ENCODE peak calls at places on chromosomes 7 and 10, in ten cellular contexts. One of them, this sample, is unnamed.

GRCh38 chr7:113209449-113210203 is 91.3 kb upstream of the SMIM30 start:
- DNase-seq in HFF-Myc: no peak
- DNase-seq in fibroblast of the aortic adventitia: no peak
- DNase-seq in brain microvascular endothelial cell: no peak
- DNase-seq in AG04450: no peak
- DNase-seq in IMR-90: peak
- DNase-seq in dorsolateral prefrontal cortex: no peak
- DNase-seq in foreskin fibroblast: peak
- DNase-seq in heart left ventricle: no peak
- DNase-seq in transverse colon: no peak
- DNase-seq in this sample: no peak

GRCh38 chr10:79505771-79506351 is 6.5 kb upstream of the EIF5AL1 start:
- DNase-seq in HFF-Myc: no peak
- DNase-seq in fibroblast of the aortic adventitia: no peak
- DNase-seq in brain microvascular endothelial cell: no peak
- DNase-seq in AG04450: no peak
- DNase-seq in IMR-90: no peak
- DNase-seq in dorsolateral prefrontal cortex: no peak
- DNase-seq in foreskin fibroblast: no peak
- DNase-seq in heart left ventricle: no peak
- DNase-seq in transverse colon: no peak
- DNase-seq in this sample: no peak

GRCh38 chr10:80486151-80486692 is 32.1 kb downstream of the TSPAN14 start:
- DNase-seq in HFF-Myc: no peak
- DNase-seq in fibroblast of the aortic adventitia: no peak
- DNase-seq in brain microvascular endothelial cell: no peak
- DNase-seq in AG04450: no peak
- DNase-seq in IMR-90: no peak
- DNase-seq in dorsolateral prefrontal cortex: no peak
- DNase-seq in foreskin fibroblast: no peak
- DNase-seq in heart left ventricle: no peak
- DNase-seq in transverse colon: no peak
- DNase-seq in this sample: no peak

GRCh38 chr7:100674441-100675407 is 1.2 kb downstream of the GNB2 start:
- DNase-seq in HFF-Myc: no peak
- DNase-seq in fibroblast of the aortic adventitia: no peak
- DNase-seq in brain microvascular endothelial cell: no peak
- DNase-seq in AG04450: no peak
- DNase-seq in IMR-90: no peak
- DNase-seq in dorsolateral prefrontal cortex: no peak
- DNase-seq in foreskin fibroblast: peak
- DNase-seq in heart left ventricle: no peak
- DNase-seq in transverse colon: peak
- DNase-seq in this sample: peak

GRCh38 chr10:14588084-14588937 is 186.4 kb downstream of the FAM107B start:
- DNase-seq in HFF-Myc: peak
- DNase-seq in fibroblast of the aortic adventitia: peak
- DNase-seq in brain microvascular endothelial cell: peak
- DNase-seq in AG04450: peak
- DNase-seq in IMR-90: peak
- DNase-seq in dorsolateral prefrontal cortex: no peak
- DNase-seq in foreskin fibroblast: peak
- DNase-seq in heart left ventricle: no peak
- DNase-seq in transverse colon: no peak
- DNase-seq in this sample: no peak

GRCh38 chr7:33893377-33893776 is 12.0 kb upstream of the BMPER start:
- DNase-seq in HFF-Myc: no peak
- DNase-seq in fibroblast of the aortic adventitia: no peak
- DNase-seq in brain microvascular endothelial cell: no peak
- DNase-seq in AG04450: no peak
- DNase-seq in IMR-90: no peak
- DNase-seq in dorsolateral prefrontal cortex: no peak
- DNase-seq in foreskin fibroblast: no peak
- DNase-seq in heart left ventricle: no peak
- DNase-seq in transverse colon: no peak
- DNase-seq in this sample: no peak

GRCh38 chr7:93232673-93233018 is 480 bp downstream of the VPS50 start:
- DNase-seq in HFF-Myc: no peak
- DNase-seq in fibroblast of the aortic adventitia: peak
- DNase-seq in brain microvascular endothelial cell: no peak
- DNase-seq in AG04450: no peak
- DNase-seq in IMR-90: no peak
- DNase-seq in dorsolateral prefrontal cortex: no peak
- DNase-seq in foreskin fibroblast: no peak
- DNase-seq in heart left ventricle: no peak
- DNase-seq in transverse colon: no peak
- DNase-seq in this sample: no peak

GRCh38 chr7:140275069-140275961 is 98.5 kb upstream of the KDM7A start:
- DNase-seq in HFF-Myc: no peak
- DNase-seq in fibroblast of the aortic adventitia: peak
- DNase-seq in brain microvascular endothelial cell: no peak
- DNase-seq in AG04450: no peak
- DNase-seq in IMR-90: no peak
- DNase-seq in dorsolateral prefrontal cortex: no peak
- DNase-seq in foreskin fibroblast: no peak
- DNase-seq in heart left ventricle: no peak
- DNase-seq in transverse colon: no peak
- DNase-seq in this sample: no peak

DNA sequence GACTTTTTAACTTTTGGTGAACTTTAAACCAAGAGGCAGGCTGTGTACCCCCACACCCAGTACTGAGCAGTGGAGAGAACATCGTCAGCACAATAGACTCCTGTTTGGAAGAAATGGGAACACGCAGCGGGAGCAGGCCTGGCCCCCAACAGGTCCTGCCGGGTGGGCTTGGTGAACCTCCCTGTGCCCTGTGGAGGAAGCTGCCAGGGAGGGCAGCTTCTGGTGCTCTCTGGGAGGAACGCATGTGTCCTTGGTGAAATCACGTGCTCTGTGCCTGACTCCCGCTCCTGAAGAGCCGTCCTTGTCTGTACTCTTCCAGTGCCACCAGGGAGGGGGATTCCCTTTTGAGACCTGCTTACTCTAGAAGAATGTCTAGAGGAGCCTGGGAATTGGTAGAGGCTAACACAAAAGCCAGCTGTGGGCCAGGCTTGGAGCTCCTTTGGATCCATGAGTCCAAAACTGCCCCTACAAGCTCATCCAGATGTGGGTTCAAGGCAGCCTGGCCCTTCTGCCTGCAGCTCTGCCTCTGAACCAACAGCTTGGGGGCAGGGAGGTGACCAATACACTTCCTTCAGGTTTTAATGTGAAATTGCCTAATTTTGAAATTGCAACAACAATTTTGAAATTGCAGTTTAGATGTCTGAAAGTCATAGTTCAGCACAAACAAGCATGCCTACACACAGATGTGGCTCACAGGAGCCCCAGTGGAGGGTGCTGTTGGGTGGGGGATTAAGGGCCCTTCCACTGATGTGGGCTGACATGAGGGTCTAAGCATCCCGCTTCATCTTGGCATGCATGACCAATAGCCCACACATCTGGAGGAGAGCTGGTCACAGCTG is 31.8 kb downstream of the CHAT start:
- DNase-seq in HFF-Myc: no peak
- DNase-seq in fibroblast of the aortic adventitia: no peak
- DNase-seq in brain microvascular endothelial cell: no peak
- DNase-seq in AG04450: no peak
- DNase-seq in IMR-90: no peak
- DNase-seq in dorsolateral prefrontal cortex: no peak
- DNase-seq in foreskin fibroblast: no peak
- DNase-seq in heart left ventricle: no peak
- DNase-seq in transverse colon: no peak
- DNase-seq in this sample: no peak
- TF ChIP-seq CTCF in HFF-Myc: no peak
- TF ChIP-seq CTCF in fibroblast of the aortic adventitia: no peak
- TF ChIP-seq CTCF in brain microvascular endothelial cell: no peak
- TF ChIP-seq CTCF in AG04450: no peak
- TF ChIP-seq CTCF in IMR-90: no peak
- TF ChIP-seq CTCF in dorsolateral prefrontal cortex: no peak
- TF ChIP-seq CTCF in foreskin fibroblast: no peak
- TF ChIP-seq CTCF in heart left ventricle: no peak
- TF ChIP-seq CTCF in transverse colon: no peak
- TF ChIP-seq CTCF in this sample: no peak

GRCh38 chr10:11832042-11832441 is 8.9 kb downstream of the PROSER2 start:
- DNase-seq in HFF-Myc: no peak
- DNase-seq in fibroblast of the aortic adventitia: no peak
- DNase-seq in brain microvascular endothelial cell: no peak
- DNase-seq in AG04450: no peak
- DNase-seq in IMR-90: no peak
- DNase-seq in dorsolateral prefrontal cortex: no peak
- DNase-seq in foreskin fibroblast: no peak
- DNase-seq in heart left ventricle: no peak
- DNase-seq in transverse colon: no peak
- DNase-seq in this sample: no peak
- H3K4me3 ChIP-seq in HFF-Myc: no peak
- H3K4me3 ChIP-seq in fibroblast of the aortic adventitia: no peak
- H3K4me3 ChIP-seq in brain microvascular endothelial cell: no peak
- H3K4me3 ChIP-seq in AG04450: no peak
- H3K4me3 ChIP-seq in IMR-90: no peak
- H3K4me3 ChIP-seq in dorsolateral prefrontal cortex: no peak
- H3K4me3 ChIP-seq in foreskin fibroblast: no peak
- H3K4me3 ChIP-seq in heart left ventricle: no peak
- H3K4me3 ChIP-seq in transverse colon: no peak
- H3K4me3 ChIP-seq in this sample: no peak

GRCh38 chr10:71187197-71187596 is 25.2 kb upstream of the UNC5B start:
- DNase-seq in HFF-Myc: no peak
- DNase-seq in fibroblast of the aortic adventitia: no peak
- DNase-seq in brain microvascular endothelial cell: no peak
- DNase-seq in AG04450: no peak
- DNase-seq in IMR-90: no peak
- DNase-seq in dorsolateral prefrontal cortex: no peak
- DNase-seq in foreskin fibroblast: no peak
- DNase-seq in heart left ventricle: no peak
- DNase-seq in transverse colon: no peak
- DNase-seq in this sample: no peak

GRCh38 chr10:71184402-71184801 is 28.0 kb upstream of the UNC5B start:
- DNase-seq in HFF-Myc: no peak
- DNase-seq in fibroblast of the aortic adventitia: no peak
- DNase-seq in brain microvascular endothelial cell: no peak
- DNase-seq in AG04450: no peak
- DNase-seq in IMR-90: no peak
- DNase-seq in dorsolateral prefrontal cortex: no peak
- DNase-seq in foreskin fibroblast: no peak
- DNase-seq in heart left ventricle: no peak
- DNase-seq in transverse colon: no peak
- DNase-seq in this sample: no peak

GRCh38 chr10:71188201-71188600 is 24.2 kb upstream of the UNC5B start:
- DNase-seq in HFF-Myc: no peak
- DNase-seq in fibroblast of the aortic adventitia: no peak
- DNase-seq in brain microvascular endothelial cell: no peak
- DNase-seq in AG04450: no peak
- DNase-seq in IMR-90: no peak
- DNase-seq in dorsolateral prefrontal cortex: peak
- DNase-seq in foreskin fibroblast: no peak
- DNase-seq in heart left ventricle: no peak
- DNase-seq in transverse colon: no peak
- DNase-seq in this sample: no peak

GRCh38 chr10:71187600-71187999 is 24.8 kb upstream of the UNC5B start:
- DNase-seq in HFF-Myc: no peak
- DNase-seq in fibroblast of the aortic adventitia: peak
- DNase-seq in brain microvascular endothelial cell: no peak
- DNase-seq in AG04450: no peak
- DNase-seq in IMR-90: no peak
- DNase-seq in dorsolateral prefrontal cortex: no peak
- DNase-seq in foreskin fibroblast: peak
- DNase-seq in heart left ventricle: peak
- DNase-seq in transverse colon: no peak
- DNase-seq in this sample: no peak

GRCh38 chr10:71185209-71185608 is 27.2 kb upstream of the UNC5B start:
- DNase-seq in HFF-Myc: no peak
- DNase-seq in fibroblast of the aortic adventitia: no peak
- DNase-seq in brain microvascular endothelial cell: no peak
- DNase-seq in AG04450: no peak
- DNase-seq in IMR-90: no peak
- DNase-seq in dorsolateral prefrontal cortex: no peak
- DNase-seq in foreskin fibroblast: no peak
- DNase-seq in heart left ventricle: no peak
- DNase-seq in transverse colon: no peak
- DNase-seq in this sample: no peak
- TF ChIP-seq CTCF in HFF-Myc: no peak
- TF ChIP-seq CTCF in fibroblast of the aortic adventitia: no peak
- TF ChIP-seq CTCF in brain microvascular endothelial cell: no peak
- TF ChIP-seq CTCF in AG04450: no peak
- TF ChIP-seq CTCF in IMR-90: no peak
- TF ChIP-seq CTCF in dorsolateral prefrontal cortex: no peak
- TF ChIP-seq CTCF in foreskin fibroblast: no peak
- TF ChIP-seq CTCF in heart left ventricle: no peak
- TF ChIP-seq CTCF in transverse colon: no peak
- TF ChIP-seq CTCF in this sample: no peak

GRCh38 chr7:16645593-16646426 is at the start of the genes ANKMY2 and BZW2:
- DNase-seq in HFF-Myc: peak
- DNase-seq in fibroblast of the aortic adventitia: peak
- DNase-seq in brain microvascular endothelial cell: peak
- DNase-seq in AG04450: peak
- DNase-seq in IMR-90: peak
- DNase-seq in dorsolateral prefrontal cortex: peak
- DNase-seq in foreskin fibroblast: peak
- DNase-seq in heart left ventricle: peak
- DNase-seq in transverse colon: peak
- DNase-seq in this sample: peak

GRCh38 chr7:16649196-16649595 is 3.2 kb downstream of the BZW2 start:
- DNase-seq in HFF-Myc: no peak
- DNase-seq in fibroblast of the aortic adventitia: peak
- DNase-seq in brain microvascular endothelial cell: no peak
- DNase-seq in AG04450: no peak
- DNase-seq in IMR-90: no peak
- DNase-seq in dorsolateral prefrontal cortex: no peak
- DNase-seq in foreskin fibroblast: no peak
- DNase-seq in heart left ventricle: no peak
- DNase-seq in transverse colon: no peak
- DNase-seq in this sample: no peak

GRCh38 chr7:16646427-16647081 is 573 bp downstream of the BZW2 start:
- DNase-seq in HFF-Myc: no peak
- DNase-seq in fibroblast of the aortic adventitia: no peak
- DNase-seq in brain microvascular endothelial cell: no peak
- DNase-seq in AG04450: no peak
- DNase-seq in IMR-90: no peak
- DNase-seq in dorsolateral prefrontal cortex: no peak
- DNase-seq in foreskin fibroblast: peak
- DNase-seq in heart left ventricle: no peak
- DNase-seq in transverse colon: peak
- DNase-seq in this sample: peak

GRCh38 chr7:16648551-16648950 is 2.6 kb downstream of the BZW2 start:
- DNase-seq in HFF-Myc: no peak
- DNase-seq in fibroblast of the aortic adventitia: no peak
- DNase-seq in brain microvascular endothelial cell: no peak
- DNase-seq in AG04450: no peak
- DNase-seq in IMR-90: no peak
- DNase-seq in dorsolateral prefrontal cortex: no peak
- DNase-seq in foreskin fibroblast: no peak
- DNase-seq in heart left ventricle: no peak
- DNase-seq in transverse colon: no peak
- DNase-seq in this sample: peak

DNA sequence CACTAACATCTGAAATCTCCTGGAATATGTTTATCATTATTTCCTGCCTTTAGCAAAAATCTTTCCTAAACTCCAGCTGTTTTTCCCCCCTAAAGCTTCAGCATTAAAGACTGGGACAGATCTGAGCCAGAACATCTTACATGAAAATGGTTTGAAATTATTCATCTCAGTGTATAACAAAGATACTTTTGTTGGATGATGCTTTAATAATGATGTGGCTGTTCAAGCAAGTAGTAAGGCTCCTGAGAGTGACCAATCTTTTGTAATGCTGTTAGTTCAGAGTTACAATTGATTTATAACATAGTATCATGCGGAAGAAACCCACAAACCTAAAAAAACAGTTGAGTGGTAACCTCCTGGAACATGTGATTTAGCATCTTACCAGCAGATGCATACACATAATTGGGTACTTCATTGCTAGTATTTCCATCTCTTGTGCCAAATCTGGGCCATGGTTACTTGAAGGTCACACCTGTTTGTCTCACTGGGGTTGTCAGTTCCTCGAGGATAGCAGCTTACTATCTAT is 1.5 kb downstream of the BZW2 start:
- DNase-seq in HFF-Myc: no peak
- DNase-seq in fibroblast of the aortic adventitia: no peak
- DNase-seq in brain microvascular endothelial cell: no peak
- DNase-seq in AG04450: no peak
- DNase-seq in IMR-90: peak
- DNase-seq in dorsolateral prefrontal cortex: no peak
- DNase-seq in foreskin fibroblast: no peak
- DNase-seq in heart left ventricle: no peak
- DNase-seq in transverse colon: no peak
- DNase-seq in this sample: no peak
- H3K4me3 ChIP-seq in HFF-Myc: peak
- H3K4me3 ChIP-seq in fibroblast of the aortic adventitia: peak
- H3K4me3 ChIP-seq in brain microvascular endothelial cell: peak
- H3K4me3 ChIP-seq in AG04450: peak
- H3K4me3 ChIP-seq in IMR-90: peak
- H3K4me3 ChIP-seq in dorsolateral prefrontal cortex: peak
- H3K4me3 ChIP-seq in foreskin fibroblast: peak
- H3K4me3 ChIP-seq in heart left ventricle: peak
- H3K4me3 ChIP-seq in transverse colon: no peak
- H3K4me3 ChIP-seq in this sample: peak

This sample was measured in colonic mucosa.